ENCODE peak calls at places on chromosomes 2 and 18, in seven cellular contexts. S is epithelial cell of esophagus, K is thoracic aorta, C is astrocyte, M is choroid plexus epithelial cell, X is WERI-Rb-1, H is BJ. L is an unnamed sample.

GRCh38 chr2:105646423-105647076 is 98.2 kb upstream of the NCK2 start:
- DNase-seq in M (no peak), K (no peak), H (no peak), C (no peak), X (no peak), S (no peak), L (no peak)

GRCh38 chr2:222859786-222860726 is 780 bp upstream of the ACSL3 start:
- DNase-seq in H (no peak), S (peak), C (no peak), M (peak), K (peak), X (peak), L (no peak)

GRCh38 chr2:127614246-127614645 is 31.7 kb upstream of the GPR17 start:
- DNase-seq in X (peak), S (no peak), K (no peak), C (no peak), H (no peak), M (no peak), L (no peak)

GRCh38 chr2:180992994-180993393 is 12.6 kb downstream of the UBE2E3 start:
- DNase-seq in C (no peak), H (no peak), X (no peak), K (no peak), S (no peak), M (no peak), L (no peak)

GRCh38 chr2:48414980-48415764 is 114.8 kb upstream of the STON1 start:
- DNase-seq in C (peak), M (peak), H (no peak), S (no peak), K (no peak), X (no peak), L (peak)

GRCh38 chr2:167127135-167127534 is 238.9 kb downstream of the XIRP2 start:
- DNase-seq in X (peak), S (peak), M (peak), K (no peak), C (peak), H (no peak), L (no peak)

GRCh38 chr2:10452334-10452733 is 4.2 kb upstream of the ODC1 start:
- DNase-seq in H (peak), S (peak), K (no peak), X (no peak), M (peak), C (peak), L (no peak)

GRCh38 chr2:9247177-9247576 is 40.6 kb downstream of the ASAP2 start:
- DNase-seq in S (no peak), H (no peak), X (peak), C (no peak), K (no peak), M (no peak), L (peak)

GRCh38 chr2:73776381-73776780 is 3.5 kb downstream of the DUSP11 start:
- DNase-seq in H (no peak), X (no peak), C (no peak), K (no peak), S (peak), M (peak), L (no peak)

GRCh38 chr2:206556357-206556949 is 85.8 kb upstream of the FAM237A start:
- DNase-seq in M (peak), H (no peak), C (peak), X (no peak), S (peak), K (no peak), L (no peak)

GRCh38 chr18:48543228-48543627 is 4.4 kb downstream of the CTIF start:
- DNase-seq in K (no peak), C (no peak), X (no peak), M (no peak), H (no peak), S (peak), L (no peak)

GRCh38 chr2:186032337-186032736 is 293.7 kb downstream of the FSIP2 start:
- DNase-seq in X (no peak), C (no peak), K (no peak), M (no peak), S (no peak), H (no peak), L (no peak)

GRCh38 chr18:48656582-48656981 is 117.8 kb downstream of the CTIF start:
- DNase-seq in C (peak), X (no peak), S (no peak), K (no peak), M (peak), H (no peak), L (no peak)

GRCh38 chr2:217166241-217166640 is 306.4 kb upstream of the TNP1 start:
- DNase-seq in H (no peak), X (peak), C (peak), M (peak), S (peak), K (no peak), L (no peak)
- TF ChIP-seq CTCF in H (peak), X (peak), C (peak), M (peak), S (peak), K (peak), L (peak)

DNA sequence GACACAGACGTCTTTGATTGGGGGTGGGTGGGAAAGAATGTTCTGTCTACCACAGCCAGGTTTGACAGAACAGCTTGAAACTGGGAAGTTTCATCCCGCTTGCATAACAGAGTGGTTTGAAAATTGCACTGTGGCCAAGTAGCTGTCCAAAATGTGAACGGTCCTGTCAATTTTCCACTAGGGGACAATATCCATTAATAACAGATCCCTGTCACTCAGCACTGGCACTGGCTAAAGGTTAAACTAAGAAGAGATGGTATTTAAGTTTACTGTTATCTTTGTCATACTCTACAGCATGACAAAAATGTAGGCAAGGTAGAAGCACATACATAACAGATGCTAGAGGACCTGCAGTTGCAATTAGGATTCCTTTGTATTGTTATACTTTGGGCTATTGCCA is 55.6 kb upstream of the ACMSD start:
- DNase-seq in S (peak), M (peak), H (no peak), K (no peak), X (no peak), C (no peak), L (no peak)
- TF ChIP-seq CTCF in S (peak), M (peak), H (no peak), K (no peak), X (peak), C (peak), L (no peak)

DNA sequence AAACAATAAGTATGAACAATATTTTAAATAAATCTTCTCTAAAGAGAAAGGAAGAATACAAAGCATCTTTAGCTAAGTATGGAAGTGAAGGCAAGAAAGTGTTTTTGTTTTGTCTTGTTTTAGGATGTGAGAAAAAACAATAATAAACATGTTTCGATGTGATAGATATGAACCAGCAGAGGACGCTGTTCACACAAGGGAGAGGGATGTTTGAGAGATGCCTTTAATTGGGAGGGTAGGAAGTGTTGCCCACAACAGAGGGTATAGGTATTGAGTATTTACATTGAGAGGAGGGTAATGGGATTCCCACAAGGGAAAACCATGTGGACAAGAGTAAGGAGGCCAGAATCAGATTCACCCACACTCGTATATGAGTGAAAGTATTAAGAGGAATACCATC is 55.1 kb downstream of the CDH19 start:
- DNase-seq in X (no peak), C (no peak), S (peak), H (no peak), K (no peak), M (no peak), L (no peak)
- TF ChIP-seq CTCF in X (peak), C (no peak), S (peak), H (no peak), K (no peak), M (no peak), L (peak)

DNA sequence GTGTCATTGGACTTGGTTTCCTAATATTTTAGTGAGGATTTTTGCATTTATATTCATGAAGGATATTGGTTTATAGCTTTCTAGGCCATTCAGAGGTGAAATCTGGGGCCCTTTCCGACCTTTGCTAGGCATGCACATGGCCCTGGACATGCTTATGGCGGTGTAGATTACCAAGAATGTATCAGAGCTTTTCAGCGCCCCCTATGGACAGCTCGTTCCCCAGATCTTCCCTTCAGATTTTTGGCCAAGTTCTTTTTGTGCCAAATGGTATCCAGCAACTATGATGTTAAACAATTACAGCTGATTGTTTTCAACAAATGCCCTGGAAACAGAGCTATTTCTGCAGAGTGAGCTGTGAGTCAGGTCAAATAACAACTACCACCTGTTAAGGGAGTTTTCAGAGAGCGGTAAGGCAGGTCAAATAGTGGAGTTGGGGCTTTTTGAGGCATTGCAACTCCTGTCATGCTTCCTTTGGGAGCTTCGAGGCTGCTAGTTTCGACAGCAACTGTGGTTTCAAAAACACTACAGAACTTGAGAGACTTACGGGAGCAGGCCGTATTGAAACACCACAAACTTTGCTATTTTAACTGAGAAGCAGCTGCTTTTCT is 188.3 kb downstream of the ZNF516 start:
- DNase-seq in X (no peak), K (no peak), M (no peak), C (no peak), H (no peak), S (no peak), L (no peak)
- TF ChIP-seq CTCF in X (peak), K (no peak), M (no peak), C (no peak), H (peak), S (no peak), L (peak)

GRCh38 chr2:192357216-192357615 is 162.5 kb upstream of the TMEFF2 start:
- DNase-seq in K (no peak), H (no peak), C (no peak), X (no peak), S (peak), M (no peak), L (no peak)
- TF ChIP-seq CTCF in K (no peak), H (no peak), C (no peak), X (no peak), S (no peak), M (no peak), L (no peak)

GRCh38 chr2:31434911-31435310 is 20.4 kb upstream of the XDH start:
- DNase-seq in S (peak), C (no peak), K (no peak), H (no peak), X (no peak), M (peak), L (no peak)
- TF ChIP-seq CTCF in S (peak), C (peak), K (peak), H (peak), X (peak), M (peak), L (no peak)

GRCh38 chr18:55488473-55488872 is 99.5 kb downstream of the TCF4 start:
- DNase-seq in C (no peak), X (no peak), H (no peak), K (no peak), M (no peak), S (no peak), L (no peak)
- TF ChIP-seq CTCF in C (no peak), X (no peak), H (no peak), K (no peak), M (no peak), S (no peak), L (no peak)

GRCh38 chr2:33086400-33087015 is 139.8 kb downstream of the LTBP1 start:
- DNase-seq in K (no peak), C (peak), X (no peak), S (peak), M (peak), H (no peak), L (no peak)
- TF ChIP-seq CTCF in K (no peak), C (no peak), X (no peak), S (peak), M (no peak), H (no peak), L (no peak)

GRCh38 chr2:64311948-64312621 is 141.9 kb upstream of the LGALSL start:
- DNase-seq in K (peak), M (peak), H (peak), S (peak), C (peak), X (no peak), L (no peak)
- TF ChIP-seq CTCF in K (peak), M (peak), H (peak), S (peak), C (peak), X (no peak), L (no peak)